ENCODE peak calls at places on chromosomes 12 and 14, in four cellular contexts. One of them, this sample, is unnamed.

GRCh38 chr12:126038434-126038833 is 973.2 kb downstream of the AACS start:
- DNase-seq in body of pancreas: no peak
- DNase-seq in gastrocnemius medialis: no peak
- DNase-seq in upper lobe of right lung: no peak
- DNase-seq in this sample: no peak

GRCh38 chr14:106850913-106851825 is 1324.8 kb downstream of the TMEM121 start:
- DNase-seq in body of pancreas: no peak
- DNase-seq in gastrocnemius medialis: no peak
- DNase-seq in upper lobe of right lung: no peak
- DNase-seq in this sample: no peak

GRCh38 chr14:100906420-100906819 is 2.9 kb upstream of the RTL1 start:
- DNase-seq in body of pancreas: no peak
- DNase-seq in gastrocnemius medialis: no peak
- DNase-seq in upper lobe of right lung: no peak
- DNase-seq in this sample: peak

GRCh38 chr12:115871714-115872113 is 405.8 kb downstream of the MED13L start:
- DNase-seq in body of pancreas: no peak
- DNase-seq in gastrocnemius medialis: no peak
- DNase-seq in upper lobe of right lung: no peak
- DNase-seq in this sample: peak

GRCh38 chr12:116138380-116138779 is 139.1 kb downstream of the MED13L start:
- DNase-seq in body of pancreas: no peak
- DNase-seq in gastrocnemius medialis: no peak
- DNase-seq in upper lobe of right lung: no peak
- DNase-seq in this sample: no peak

GRCh38 chr12:26119391-26119981 is 5.4 kb downstream of the BHLHE41 start:
- DNase-seq in body of pancreas: peak
- DNase-seq in gastrocnemius medialis: peak
- DNase-seq in upper lobe of right lung: no peak
- DNase-seq in this sample: no peak

GRCh38 chr12:79452906-79453305 is 237.9 kb downstream of the PAWR start:
- DNase-seq in body of pancreas: no peak
- DNase-seq in gastrocnemius medialis: no peak
- DNase-seq in upper lobe of right lung: no peak
- DNase-seq in this sample: no peak

GRCh38 chr12:79455314-79455713 is 235.4 kb downstream of the PAWR start:
- DNase-seq in body of pancreas: no peak
- DNase-seq in gastrocnemius medialis: no peak
- DNase-seq in upper lobe of right lung: no peak
- DNase-seq in this sample: no peak

GRCh38 chr12:67042697-67043131 is 226.4 kb upstream of the CAND1 start:
- DNase-seq in body of pancreas: no peak
- DNase-seq in gastrocnemius medialis: no peak
- DNase-seq in upper lobe of right lung: no peak
- DNase-seq in this sample: peak

GRCh38 chr14:29937116-29937515 is 9.5 kb upstream of the PRKD1 start:
- DNase-seq in body of pancreas: no peak
- DNase-seq in gastrocnemius medialis: no peak
- DNase-seq in upper lobe of right lung: no peak
- DNase-seq in this sample: peak

GRCh38 chr12:5746496-5746895 is 198.6 kb downstream of the ANO2 start:
- DNase-seq in body of pancreas: no peak
- DNase-seq in gastrocnemius medialis: no peak
- DNase-seq in upper lobe of right lung: no peak
- DNase-seq in this sample: no peak

GRCh38 chr14:99195602-99196309 is 76.2 kb downstream of the BCL11B start:
- DNase-seq in body of pancreas: peak
- DNase-seq in gastrocnemius medialis: no peak
- DNase-seq in upper lobe of right lung: no peak
- DNase-seq in this sample: no peak

GRCh38 chr12:57476993-57477709 is 2.5 kb downstream of the ARHGAP9 start:
- DNase-seq in body of pancreas: no peak
- DNase-seq in gastrocnemius medialis: no peak
- DNase-seq in upper lobe of right lung: no peak
- DNase-seq in this sample: no peak

GRCh38 chr12:116172224-116172849 is 105.2 kb downstream of the MED13L start:
- DNase-seq in body of pancreas: no peak
- DNase-seq in gastrocnemius medialis: no peak
- DNase-seq in upper lobe of right lung: no peak
- DNase-seq in this sample: no peak

GRCh38 chr14:64954491-64955240 is 12.1 kb upstream of the GPX2 start:
- DNase-seq in body of pancreas: no peak
- DNase-seq in gastrocnemius medialis: no peak
- DNase-seq in upper lobe of right lung: no peak
- DNase-seq in this sample: no peak

GRCh38 chr12:56683-57346 is 9.8 kb upstream of the IQSEC3 start:
- DNase-seq in body of pancreas: no peak
- DNase-seq in gastrocnemius medialis: no peak
- DNase-seq in upper lobe of right lung: no peak
- DNase-seq in this sample: no peak

GRCh38 chr14:87283547-87283946 is 709.4 kb downstream of the GALC start:
- DNase-seq in body of pancreas: no peak
- DNase-seq in gastrocnemius medialis: no peak
- DNase-seq in upper lobe of right lung: no peak
- DNase-seq in this sample: no peak

GRCh38 chr14:68892961-68893360 is 86.1 kb downstream of the ACTN1 start:
- DNase-seq in body of pancreas: no peak
- DNase-seq in gastrocnemius medialis: no peak
- DNase-seq in upper lobe of right lung: no peak
- DNase-seq in this sample: no peak

GRCh38 chr12:52015393-52016081 is 8.8 kb downstream of the TAMALIN start:
- DNase-seq in body of pancreas: no peak
- DNase-seq in gastrocnemius medialis: no peak
- DNase-seq in upper lobe of right lung: no peak
- DNase-seq in this sample: no peak

GRCh38 chr12:92861381-92861780 is 67.7 kb downstream of the EEA1 start:
- DNase-seq in body of pancreas: no peak
- DNase-seq in gastrocnemius medialis: no peak
- DNase-seq in upper lobe of right lung: no peak
- DNase-seq in this sample: no peak

GRCh38 chr12:66900616-66901015 is 221.7 kb upstream of the GRIP1 start:
- DNase-seq in body of pancreas: peak
- DNase-seq in gastrocnemius medialis: no peak
- DNase-seq in upper lobe of right lung: no peak
- DNase-seq in this sample: no peak

GRCh38 chr14:100106260-100106659 is 41.0 kb downstream of the EVL start:
- DNase-seq in body of pancreas: no peak
- DNase-seq in gastrocnemius medialis: no peak
- DNase-seq in upper lobe of right lung: no peak
- DNase-seq in this sample: no peak

GRCh38 chr12:90618606-90619005 is 336.4 kb downstream of the CCER1 start:
- DNase-seq in body of pancreas: no peak
- DNase-seq in gastrocnemius medialis: no peak
- DNase-seq in upper lobe of right lung: no peak
- DNase-seq in this sample: no peak

GRCh38 chr12:91628656-91629055 is 446.0 kb upstream of the DCN start:
- DNase-seq in body of pancreas: no peak
- DNase-seq in gastrocnemius medialis: no peak
- DNase-seq in upper lobe of right lung: no peak
- DNase-seq in this sample: no peak

GRCh38 chr14:30270200-30271161 is 288.5 kb upstream of the G2E3 start:
- DNase-seq in body of pancreas: peak
- DNase-seq in gastrocnemius medialis: peak
- DNase-seq in upper lobe of right lung: peak
- DNase-seq in this sample: peak

GRCh38 chr14:94573706-94574105 is 7.5 kb upstream of the SERPINA5 start:
- DNase-seq in body of pancreas: no peak
- DNase-seq in gastrocnemius medialis: no peak
- DNase-seq in upper lobe of right lung: no peak
- DNase-seq in this sample: no peak

GRCh38 chr12:56518570-56518969 is 3.0 kb upstream of the RBMS2 start:
- DNase-seq in body of pancreas: no peak
- DNase-seq in gastrocnemius medialis: no peak
- DNase-seq in upper lobe of right lung: no peak
- DNase-seq in this sample: no peak

GRCh38 chr12:50111417-50111692 is 681 bp upstream of the COX14 start:
- DNase-seq in body of pancreas: no peak
- DNase-seq in gastrocnemius medialis: no peak
- DNase-seq in upper lobe of right lung: no peak
- DNase-seq in this sample: no peak
- TF ChIP-seq CTCF in body of pancreas: no peak
- TF ChIP-seq CTCF in gastrocnemius medialis: no peak
- TF ChIP-seq CTCF in upper lobe of right lung: no peak
- TF ChIP-seq CTCF in this sample: no peak

DNA sequence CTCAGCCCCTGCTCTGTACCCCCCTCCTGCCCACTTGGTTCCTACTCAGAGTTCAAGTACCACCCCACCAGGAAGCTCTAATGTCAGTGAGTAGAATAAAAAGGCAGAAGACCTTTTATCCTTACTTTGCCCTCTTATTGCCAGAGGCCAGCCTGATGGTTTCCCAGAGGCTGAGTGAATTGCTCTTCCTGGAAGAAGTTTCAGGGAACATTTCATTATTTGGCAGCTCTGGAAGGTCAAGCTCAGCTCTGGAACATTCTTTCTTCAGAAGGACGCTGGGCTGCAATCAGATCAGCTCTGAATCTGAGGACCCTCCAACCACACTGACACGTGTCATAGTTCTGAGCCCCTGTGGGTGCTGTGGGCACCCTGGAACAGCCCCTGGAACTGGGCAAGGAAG is 188.9 kb downstream of the ETV6 start:
- DNase-seq in body of pancreas: no peak
- DNase-seq in gastrocnemius medialis: no peak
- DNase-seq in upper lobe of right lung: no peak
- DNase-seq in this sample: no peak
- H3K27ac ChIP-seq in body of pancreas: no peak
- H3K27ac ChIP-seq in gastrocnemius medialis: peak
- H3K27ac ChIP-seq in upper lobe of right lung: peak
- H3K27ac ChIP-seq in this sample: no peak

GRCh38 chr14:73774671-73775070 is 60.5 kb upstream of the PNMA1 start:
- DNase-seq in body of pancreas: no peak
- DNase-seq in gastrocnemius medialis: no peak
- DNase-seq in upper lobe of right lung: no peak
- DNase-seq in this sample: no peak
- TF ChIP-seq CTCF in body of pancreas: no peak
- TF ChIP-seq CTCF in gastrocnemius medialis: no peak
- TF ChIP-seq CTCF in upper lobe of right lung: no peak
- TF ChIP-seq CTCF in this sample: no peak

GRCh38 chr12:124328116-124328515 is 33.2 kb downstream of the RFLNA start:
- DNase-seq in body of pancreas: no peak
- DNase-seq in gastrocnemius medialis: peak
- DNase-seq in upper lobe of right lung: no peak
- DNase-seq in this sample: no peak
- H3K27ac ChIP-seq in body of pancreas: no peak
- H3K27ac ChIP-seq in gastrocnemius medialis: peak
- H3K27ac ChIP-seq in upper lobe of right lung: no peak
- H3K27ac ChIP-seq in this sample: peak